ENCODE peak calls at places on chromosomes 5 and 9, in four cellular contexts. F is activated gamma-delta T cell treated with anti-CD3 and anti-CD28 coated beads, Interleukin-2, amount 50 U/mL, for 16 hours; C is activated T-helper 1 cell treated with Interleukin-2 at 50 U/mL for 16 hours; X is T-cell. E is an unnamed sample.

GRCh38 chr5:150286820-150287219 is 2.8 kb downstream of the CAMK2A start:
- DNase-seq in F (no peak), C (no peak), X (no peak), E (peak; percentile 91)

GRCh38 chr9:109568568-109569210 is 70.6 kb upstream of the PTPN3 start:
- DNase-seq in F (no peak), C (no peak), X (no peak), E (no peak)

GRCh38 chr5:100697970-100698369 is 162.8 kb downstream of the FAM174A start:
- DNase-seq in F (no peak), C (no peak), X (no peak), E (no peak)

GRCh38 chr5:108620516-108620915 is 127.2 kb upstream of the FER start:
- DNase-seq in F (no peak), C (no peak), X (no peak), E (no peak)

GRCh38 chr9:131443648-131444047 is 49.8 kb downstream of the PRRC2B start:
- DNase-seq in F (no peak), C (no peak), X (no peak), E (no peak)

GRCh38 chr9:70218767-70219166 is 40.0 kb upstream of the SMC5 start:
- DNase-seq in F (no peak), C (no peak), X (no peak), E (no peak)

GRCh38 chr9:34963577-34963976 is 5.5 kb downstream of the PHF24 start:
- DNase-seq in F (no peak), C (no peak), X (no peak), E (no peak)

GRCh38 chr5:159330131-159330530 is at the start of gene IL12B:
- DNase-seq in F (no peak), C (no peak), X (no peak), E (no peak)

GRCh38 chr5:113199122-113199905 is 222.7 kb downstream of the DCP2 start:
- DNase-seq in F (no peak), C (no peak), X (no peak), E (no peak)

GRCh38 chr5:849651-850301 is 1.0 kb downstream of the ZDHHC11 start:
- DNase-seq in F (no peak), C (no peak), X (no peak), E (peak; percentile 60)

GRCh38 chr5:177491429-177491945 is 5.9 kb downstream of the PDLIM7 start:
- DNase-seq in F (no peak), C (no peak), X (no peak), E (peak; percentile 100)

GRCh38 chr5:149777382-149777781 is 47.3 kb downstream of the PPARGC1B start:
- DNase-seq in F (no peak), C (no peak), X (no peak), E (peak; percentile 62)

GRCh38 chr5:35061216-35061615 is 13.5 kb upstream of the AGXT2 start:
- DNase-seq in F (no peak), C (no peak), X (no peak), E (no peak)

GRCh38 chr5:14397717-14398116 is 183.9 kb upstream of the OTULINL start:
- DNase-seq in F (no peak), C (no peak), X (no peak), E (no peak)

E was measured in H7.